ENCODE peak calls at places on chromosome 12, in eight cellular contexts. One of them, this sample, is unnamed.

GRCh38 chr12:31007636-31008175 is 66.0 kb upstream of the DDX11 start:
- DNase-seq in NCI-H2029 treated with DMSO at 0.1 percent for 48 hours: no peak
- DNase-seq in breast epithelium: no peak
- DNase-seq in cardiac fibroblast: no peak
- DNase-seq in NCI-H1436: no peak
- DNase-seq in GM04504: no peak
- DNase-seq in activated T-cell treated with anti-CD3 and anti-CD28 coated beads for 1 hour: no peak
- DNase-seq in naive thymus-derived CD8-positive, alpha-beta T cell: no peak
- DNase-seq in this sample: no peak

GRCh38 chr12:5789469-5789968 is 155.5 kb downstream of the ANO2 start:
- DNase-seq in GM04504: no peak
- DNase-seq in breast epithelium: peak
- DNase-seq in NCI-H2029 treated with DMSO at 0.1 percent for 48 hours: no peak
- DNase-seq in cardiac fibroblast: no peak
- DNase-seq in activated T-cell treated with anti-CD3 and anti-CD28 coated beads for 1 hour: no peak
- DNase-seq in naive thymus-derived CD8-positive, alpha-beta T cell: no peak
- DNase-seq in NCI-H1436: no peak
- DNase-seq in this sample: no peak

GRCh38 chr12:18145924-18146323 is 55.9 kb upstream of the RERGL start:
- DNase-seq in breast epithelium: no peak
- DNase-seq in naive thymus-derived CD8-positive, alpha-beta T cell: no peak
- DNase-seq in NCI-H2029 treated with DMSO at 0.1 percent for 48 hours: no peak
- DNase-seq in cardiac fibroblast: peak
- DNase-seq in GM04504: no peak
- DNase-seq in NCI-H1436: no peak
- DNase-seq in activated T-cell treated with anti-CD3 and anti-CD28 coated beads for 1 hour: no peak
- DNase-seq in this sample: no peak

GRCh38 chr12:55996201-55996714 is 818 bp upstream of the SUOX start:
- DNase-seq in cardiac fibroblast: peak
- DNase-seq in GM04504: peak
- DNase-seq in breast epithelium: no peak
- DNase-seq in naive thymus-derived CD8-positive, alpha-beta T cell: peak
- DNase-seq in activated T-cell treated with anti-CD3 and anti-CD28 coated beads for 1 hour: peak
- DNase-seq in NCI-H2029 treated with DMSO at 0.1 percent for 48 hours: peak
- DNase-seq in NCI-H1436: peak
- DNase-seq in this sample: peak

GRCh38 chr12:77746108-77746507 is 84.6 kb upstream of the NAV3 start:
- DNase-seq in breast epithelium: no peak
- DNase-seq in NCI-H2029 treated with DMSO at 0.1 percent for 48 hours: peak
- DNase-seq in NCI-H1436: peak
- DNase-seq in cardiac fibroblast: peak
- DNase-seq in naive thymus-derived CD8-positive, alpha-beta T cell: no peak
- DNase-seq in GM04504: no peak
- DNase-seq in activated T-cell treated with anti-CD3 and anti-CD28 coated beads for 1 hour: no peak
- DNase-seq in this sample: no peak

GRCh38 chr12:52182898-52183543 is 8.8 kb downstream of the KRT80 start:
- DNase-seq in GM04504: no peak
- DNase-seq in NCI-H1436: no peak
- DNase-seq in cardiac fibroblast: no peak
- DNase-seq in breast epithelium: no peak
- DNase-seq in naive thymus-derived CD8-positive, alpha-beta T cell: no peak
- DNase-seq in NCI-H2029 treated with DMSO at 0.1 percent for 48 hours: no peak
- DNase-seq in activated T-cell treated with anti-CD3 and anti-CD28 coated beads for 1 hour: no peak
- DNase-seq in this sample: no peak

GRCh38 chr12:75446857-75447256 is 33.7 kb upstream of the GLIPR1 start:
- DNase-seq in activated T-cell treated with anti-CD3 and anti-CD28 coated beads for 1 hour: no peak
- DNase-seq in GM04504: no peak
- DNase-seq in naive thymus-derived CD8-positive, alpha-beta T cell: no peak
- DNase-seq in cardiac fibroblast: peak
- DNase-seq in NCI-H2029 treated with DMSO at 0.1 percent for 48 hours: no peak
- DNase-seq in breast epithelium: no peak
- DNase-seq in NCI-H1436: no peak
- DNase-seq in this sample: no peak

GRCh38 chr12:40336573-40337199 is 111.9 kb downstream of the LRRK2 start:
- DNase-seq in NCI-H1436: no peak
- DNase-seq in GM04504: no peak
- DNase-seq in breast epithelium: no peak
- DNase-seq in NCI-H2029 treated with DMSO at 0.1 percent for 48 hours: no peak
- DNase-seq in cardiac fibroblast: peak
- DNase-seq in activated T-cell treated with anti-CD3 and anti-CD28 coated beads for 1 hour: no peak
- DNase-seq in naive thymus-derived CD8-positive, alpha-beta T cell: no peak
- DNase-seq in this sample: no peak

GRCh38 chr12:2691001-2691339 is 103.8 kb upstream of the FKBP4 start:
- DNase-seq in NCI-H1436: no peak
- DNase-seq in GM04504: no peak
- DNase-seq in cardiac fibroblast: peak
- DNase-seq in NCI-H2029 treated with DMSO at 0.1 percent for 48 hours: no peak
- DNase-seq in activated T-cell treated with anti-CD3 and anti-CD28 coated beads for 1 hour: peak
- DNase-seq in naive thymus-derived CD8-positive, alpha-beta T cell: peak
- DNase-seq in breast epithelium: no peak
- DNase-seq in this sample: peak

GRCh38 chr12:92739099-92739498 is 36.3 kb downstream of the PLEKHG7 start:
- DNase-seq in activated T-cell treated with anti-CD3 and anti-CD28 coated beads for 1 hour: no peak
- DNase-seq in breast epithelium: no peak
- DNase-seq in GM04504: no peak
- DNase-seq in NCI-H2029 treated with DMSO at 0.1 percent for 48 hours: no peak
- DNase-seq in cardiac fibroblast: peak
- DNase-seq in naive thymus-derived CD8-positive, alpha-beta T cell: no peak
- DNase-seq in NCI-H1436: no peak
- DNase-seq in this sample: no peak

GRCh38 chr12:108123382-108123781 is 5.7 kb upstream of the WSCD2 start:
- DNase-seq in GM04504: no peak
- DNase-seq in NCI-H2029 treated with DMSO at 0.1 percent for 48 hours: no peak
- DNase-seq in cardiac fibroblast: no peak
- DNase-seq in naive thymus-derived CD8-positive, alpha-beta T cell: no peak
- DNase-seq in NCI-H1436: no peak
- DNase-seq in activated T-cell treated with anti-CD3 and anti-CD28 coated beads for 1 hour: no peak
- DNase-seq in breast epithelium: no peak
- DNase-seq in this sample: no peak

GRCh38 chr12:30515351-30515750 is 180.3 kb downstream of the IPO8 start:
- DNase-seq in NCI-H2029 treated with DMSO at 0.1 percent for 48 hours: no peak
- DNase-seq in NCI-H1436: no peak
- DNase-seq in activated T-cell treated with anti-CD3 and anti-CD28 coated beads for 1 hour: no peak
- DNase-seq in naive thymus-derived CD8-positive, alpha-beta T cell: no peak
- DNase-seq in cardiac fibroblast: peak
- DNase-seq in GM04504: no peak
- DNase-seq in breast epithelium: no peak
- DNase-seq in this sample: no peak

GRCh38 chr12:127944211-127944899 is 322.6 kb upstream of the TMEM132C start:
- DNase-seq in cardiac fibroblast: no peak
- DNase-seq in breast epithelium: no peak
- DNase-seq in GM04504: no peak
- DNase-seq in NCI-H1436: no peak
- DNase-seq in naive thymus-derived CD8-positive, alpha-beta T cell: no peak
- DNase-seq in NCI-H2029 treated with DMSO at 0.1 percent for 48 hours: peak
- DNase-seq in activated T-cell treated with anti-CD3 and anti-CD28 coated beads for 1 hour: no peak
- DNase-seq in this sample: no peak

GRCh38 chr12:63276537-63277365 is 125.8 kb upstream of the AVPR1A start:
- DNase-seq in activated T-cell treated with anti-CD3 and anti-CD28 coated beads for 1 hour: no peak
- DNase-seq in cardiac fibroblast: peak
- DNase-seq in NCI-H1436: peak
- DNase-seq in NCI-H2029 treated with DMSO at 0.1 percent for 48 hours: peak
- DNase-seq in naive thymus-derived CD8-positive, alpha-beta T cell: no peak
- DNase-seq in GM04504: no peak
- DNase-seq in breast epithelium: no peak
- DNase-seq in this sample: no peak

GRCh38 chr12:12804011-12804410 is 9.1 kb upstream of the DDX47 start:
- DNase-seq in naive thymus-derived CD8-positive, alpha-beta T cell: no peak
- DNase-seq in activated T-cell treated with anti-CD3 and anti-CD28 coated beads for 1 hour: no peak
- DNase-seq in NCI-H2029 treated with DMSO at 0.1 percent for 48 hours: no peak
- DNase-seq in breast epithelium: no peak
- DNase-seq in cardiac fibroblast: no peak
- DNase-seq in GM04504: no peak
- DNase-seq in NCI-H1436: no peak
- DNase-seq in this sample: no peak

GRCh38 chr12:109462868-109463692 is 14.0 kb downstream of the KCTD10 start:
- DNase-seq in NCI-H2029 treated with DMSO at 0.1 percent for 48 hours: peak
- DNase-seq in activated T-cell treated with anti-CD3 and anti-CD28 coated beads for 1 hour: no peak
- DNase-seq in cardiac fibroblast: peak
- DNase-seq in GM04504: peak
- DNase-seq in naive thymus-derived CD8-positive, alpha-beta T cell: peak
- DNase-seq in breast epithelium: peak
- DNase-seq in NCI-H1436: no peak
- DNase-seq in this sample: peak

GRCh38 chr12:105805730-105806390 is 332.9 kb downstream of the NUAK1 start:
- DNase-seq in activated T-cell treated with anti-CD3 and anti-CD28 coated beads for 1 hour: no peak
- DNase-seq in NCI-H2029 treated with DMSO at 0.1 percent for 48 hours: peak
- DNase-seq in cardiac fibroblast: no peak
- DNase-seq in NCI-H1436: no peak
- DNase-seq in GM04504: no peak
- DNase-seq in breast epithelium: no peak
- DNase-seq in naive thymus-derived CD8-positive, alpha-beta T cell: no peak
- DNase-seq in this sample: no peak

GRCh38 chr12:131075611-131076010 is 121.9 kb downstream of the ADGRD1 start:
- DNase-seq in NCI-H1436: no peak
- DNase-seq in naive thymus-derived CD8-positive, alpha-beta T cell: no peak
- DNase-seq in GM04504: no peak
- DNase-seq in breast epithelium: no peak
- DNase-seq in activated T-cell treated with anti-CD3 and anti-CD28 coated beads for 1 hour: no peak
- DNase-seq in NCI-H2029 treated with DMSO at 0.1 percent for 48 hours: no peak
- DNase-seq in cardiac fibroblast: no peak
- DNase-seq in this sample: no peak

GRCh38 chr12:82672811-82673495 is 13.8 kb upstream of the TMTC2 start:
- DNase-seq in NCI-H1436: no peak
- DNase-seq in GM04504: no peak
- DNase-seq in activated T-cell treated with anti-CD3 and anti-CD28 coated beads for 1 hour: no peak
- DNase-seq in NCI-H2029 treated with DMSO at 0.1 percent for 48 hours: no peak
- DNase-seq in naive thymus-derived CD8-positive, alpha-beta T cell: no peak
- DNase-seq in cardiac fibroblast: peak
- DNase-seq in breast epithelium: no peak
- DNase-seq in this sample: no peak

GRCh38 chr12:71440393-71441349 is 1.1 kb downstream of the LGR5 start:
- DNase-seq in breast epithelium: no peak
- DNase-seq in naive thymus-derived CD8-positive, alpha-beta T cell: no peak
- DNase-seq in cardiac fibroblast: peak
- DNase-seq in activated T-cell treated with anti-CD3 and anti-CD28 coated beads for 1 hour: no peak
- DNase-seq in NCI-H1436: no peak
- DNase-seq in NCI-H2029 treated with DMSO at 0.1 percent for 48 hours: no peak
- DNase-seq in GM04504: no peak
- DNase-seq in this sample: peak

GRCh38 chr12:55142896-55143870 is 17.0 kb downstream of the OR9K2 start:
- DNase-seq in activated T-cell treated with anti-CD3 and anti-CD28 coated beads for 1 hour: peak
- DNase-seq in NCI-H1436: peak
- DNase-seq in GM04504: peak
- DNase-seq in naive thymus-derived CD8-positive, alpha-beta T cell: peak
- DNase-seq in NCI-H2029 treated with DMSO at 0.1 percent for 48 hours: peak
- DNase-seq in breast epithelium: no peak
- DNase-seq in cardiac fibroblast: peak
- DNase-seq in this sample: no peak

GRCh38 chr12:10705655-10706054 is 17.5 kb downstream of the YBX3 start:
- DNase-seq in breast epithelium: no peak
- DNase-seq in cardiac fibroblast: peak
- DNase-seq in NCI-H2029 treated with DMSO at 0.1 percent for 48 hours: no peak
- DNase-seq in naive thymus-derived CD8-positive, alpha-beta T cell: no peak
- DNase-seq in GM04504: peak
- DNase-seq in NCI-H1436: no peak
- DNase-seq in activated T-cell treated with anti-CD3 and anti-CD28 coated beads for 1 hour: no peak
- DNase-seq in this sample: no peak

GRCh38 chr12:11947218-11947617 is 123.5 kb upstream of the BCL2L14 start:
- DNase-seq in activated T-cell treated with anti-CD3 and anti-CD28 coated beads for 1 hour: no peak
- DNase-seq in naive thymus-derived CD8-positive, alpha-beta T cell: no peak
- DNase-seq in NCI-H1436: no peak
- DNase-seq in cardiac fibroblast: no peak
- DNase-seq in breast epithelium: no peak
- DNase-seq in GM04504: no peak
- DNase-seq in NCI-H2029 treated with DMSO at 0.1 percent for 48 hours: no peak
- DNase-seq in this sample: no peak

GRCh38 chr12:96719671-96720362 is 187.2 kb upstream of the NEDD1 start:
- DNase-seq in NCI-H2029 treated with DMSO at 0.1 percent for 48 hours: peak
- DNase-seq in GM04504: no peak
- DNase-seq in NCI-H1436: no peak
- DNase-seq in breast epithelium: no peak
- DNase-seq in cardiac fibroblast: peak
- DNase-seq in activated T-cell treated with anti-CD3 and anti-CD28 coated beads for 1 hour: no peak
- DNase-seq in naive thymus-derived CD8-positive, alpha-beta T cell: peak
- DNase-seq in this sample: peak

GRCh38 chr12:80598004-80598606 is 109.3 kb upstream of the MYF6 start:
- DNase-seq in NCI-H2029 treated with DMSO at 0.1 percent for 48 hours: no peak
- DNase-seq in breast epithelium: no peak
- DNase-seq in NCI-H1436: no peak
- DNase-seq in cardiac fibroblast: peak
- DNase-seq in naive thymus-derived CD8-positive, alpha-beta T cell: no peak
- DNase-seq in activated T-cell treated with anti-CD3 and anti-CD28 coated beads for 1 hour: no peak
- DNase-seq in GM04504: peak
- DNase-seq in this sample: no peak

This sample was measured in transverse colon.